ENCODE peak calls at places on chromosomes 2 and 18, in five cellular contexts. One of them, this sample, is unnamed.

GRCh38 chr2:225400060-225400511 is 576 bp downstream of the NYAP2 start:
- DNase-seq in aorta: no peak
- DNase-seq in uterus: no peak
- DNase-seq in astrocyte: peak; percentile 46
- DNase-seq in mesendoderm: peak; percentile 80
- DNase-seq in this sample: no peak

GRCh38 chr2:170396799-170397459 is 219.0 kb downstream of the MYO3B start:
- DNase-seq in astrocyte: peak; percentile 1
- DNase-seq in mesendoderm: peak; percentile 28
- DNase-seq in aorta: no peak
- DNase-seq in uterus: no peak
- DNase-seq in this sample: no peak

GRCh38 chr2:185318271-185318724 is 420.3 kb upstream of the FSIP2 start:
- DNase-seq in uterus: no peak
- DNase-seq in aorta: no peak
- DNase-seq in mesendoderm: peak; percentile 64
- DNase-seq in astrocyte: no peak
- DNase-seq in this sample: no peak

GRCh38 chr2:183164111-183165015 is 40.1 kb downstream of the NUP35 start:
- DNase-seq in astrocyte: peak; percentile 72
- DNase-seq in mesendoderm: no peak
- DNase-seq in uterus: no peak
- DNase-seq in aorta: no peak
- DNase-seq in this sample: no peak

GRCh38 chr2:171482308-171482707 is 40.0 kb upstream of the CYBRD1 start:
- DNase-seq in aorta: no peak
- DNase-seq in mesendoderm: no peak
- DNase-seq in astrocyte: no peak
- DNase-seq in uterus: no peak
- DNase-seq in this sample: no peak

GRCh38 chr2:178485356-178485755 is 5.1 kb downstream of the PLEKHA3 start:
- DNase-seq in uterus: no peak
- DNase-seq in aorta: no peak
- DNase-seq in mesendoderm: no peak
- DNase-seq in astrocyte: no peak
- DNase-seq in this sample: no peak

GRCh38 chr2:64792995-64793639 is 139.4 kb upstream of the SERTAD2 start:
- DNase-seq in mesendoderm: no peak
- DNase-seq in astrocyte: peak; percentile 44
- DNase-seq in uterus: no peak
- DNase-seq in aorta: no peak
- DNase-seq in this sample: no peak

GRCh38 chr2:111706481-111707001 is 177.5 kb downstream of the ANAPC1 start:
- DNase-seq in mesendoderm: no peak
- DNase-seq in aorta: no peak
- DNase-seq in uterus: no peak
- DNase-seq in astrocyte: no peak
- DNase-seq in this sample: no peak

GRCh38 chr2:224929512-224929911 is 112.8 kb downstream of the DOCK10 start:
- DNase-seq in mesendoderm: no peak
- DNase-seq in astrocyte: no peak
- DNase-seq in uterus: no peak
- DNase-seq in aorta: no peak
- DNase-seq in this sample: no peak

GRCh38 chr2:129376404-129377077 is 602.9 kb upstream of the RAB6C start:
- DNase-seq in mesendoderm: peak; percentile 20
- DNase-seq in uterus: no peak
- DNase-seq in aorta: no peak
- DNase-seq in astrocyte: no peak
- DNase-seq in this sample: no peak

GRCh38 chr18:62744076-62744705 is 28.9 kb downstream of the PHLPP1 start:
- DNase-seq in astrocyte: no peak
- DNase-seq in uterus: no peak
- DNase-seq in mesendoderm: no peak
- DNase-seq in aorta: no peak
- DNase-seq in this sample: no peak

GRCh38 chr2:54658548-54659207 is 64.8 kb upstream of the EML6 start:
- DNase-seq in mesendoderm: no peak
- DNase-seq in uterus: no peak
- DNase-seq in astrocyte: peak; percentile 75
- DNase-seq in aorta: no peak
- DNase-seq in this sample: no peak

GRCh38 chr2:219344756-219345458 is 12.4 kb upstream of the RESP18 start:
- DNase-seq in uterus: no peak
- DNase-seq in mesendoderm: no peak
- DNase-seq in astrocyte: peak; percentile 27
- DNase-seq in aorta: no peak
- DNase-seq in this sample: no peak

GRCh38 chr18:62596145-62597005 is 73.5 kb downstream of the ZCCHC2 start:
- DNase-seq in mesendoderm: no peak
- DNase-seq in astrocyte: peak; percentile 10
- DNase-seq in uterus: no peak
- DNase-seq in aorta: no peak
- DNase-seq in this sample: no peak

GRCh38 chr2:71833855-71834554 is 313.7 kb downstream of the CYP26B1 start:
- DNase-seq in astrocyte: no peak
- DNase-seq in mesendoderm: no peak
- DNase-seq in uterus: peak; percentile 33
- DNase-seq in aorta: no peak
- DNase-seq in this sample: no peak

GRCh38 chr2:224410946-224411561 is 9.1 kb upstream of the FAM124B start:
- DNase-seq in astrocyte: peak; percentile 48
- DNase-seq in aorta: no peak
- DNase-seq in uterus: no peak
- DNase-seq in mesendoderm: no peak
- DNase-seq in this sample: no peak

GRCh38 chr2:8219631-8220393 is 462.0 kb upstream of the ID2 start:
- DNase-seq in mesendoderm: no peak
- DNase-seq in uterus: no peak
- DNase-seq in astrocyte: no peak
- DNase-seq in aorta: peak; percentile 93
- DNase-seq in this sample: no peak

GRCh38 chr18:21656402-21656801 is 44.3 kb downstream of the SNRPD1 start:
- DNase-seq in mesendoderm: no peak
- DNase-seq in aorta: no peak
- DNase-seq in uterus: no peak
- DNase-seq in astrocyte: peak; percentile 56
- DNase-seq in this sample: no peak

GRCh38 chr18:31679133-31679731 is 5.1 kb downstream of the B4GALT6 start:
- DNase-seq in astrocyte: peak; percentile 85
- DNase-seq in aorta: no peak
- DNase-seq in mesendoderm: no peak
- DNase-seq in uterus: no peak
- DNase-seq in this sample: no peak

GRCh38 chr2:113184531-113185230 is 10.9 kb downstream of the PSD4 start:
- DNase-seq in astrocyte: no peak
- DNase-seq in aorta: peak; percentile 56
- DNase-seq in uterus: no peak
- DNase-seq in mesendoderm: no peak
- DNase-seq in this sample: no peak

GRCh38 chr2:72131916-72132841 is 15.5 kb downstream of the CYP26B1 start:
- DNase-seq in aorta: peak; percentile 64
- DNase-seq in astrocyte: no peak
- DNase-seq in uterus: peak; percentile 9
- DNase-seq in mesendoderm: no peak
- DNase-seq in this sample: peak; percentile 62

GRCh38 chr2:108401800-108402199 is 24.0 kb downstream of the SULT1C4 start:
- DNase-seq in astrocyte: no peak
- DNase-seq in aorta: no peak
- DNase-seq in uterus: no peak
- DNase-seq in mesendoderm: no peak
- DNase-seq in this sample: no peak

GRCh38 chr2:26706093-26706492 is 13.6 kb downstream of the KCNK3 start:
- DNase-seq in astrocyte: no peak
- DNase-seq in aorta: no peak
- DNase-seq in mesendoderm: no peak
- DNase-seq in uterus: no peak
- DNase-seq in this sample: no peak

GRCh38 chr2:86225581-86225980 is 26.3 kb downstream of the MRPL35 start:
- DNase-seq in aorta: peak; percentile 93
- DNase-seq in uterus: peak; percentile 71
- DNase-seq in astrocyte: no peak
- DNase-seq in mesendoderm: no peak
- DNase-seq in this sample: no peak

GRCh38 chr2:33289961-33290360 is 186.5 kb upstream of the RASGRP3 start:
- DNase-seq in mesendoderm: no peak
- DNase-seq in uterus: no peak
- DNase-seq in astrocyte: peak; percentile 25
- DNase-seq in aorta: no peak
- DNase-seq in this sample: no peak

GRCh38 chr18:76450912-76451421 is 44.1 kb downstream of the ZNF516 start:
- DNase-seq in uterus: no peak
- DNase-seq in aorta: no peak
- DNase-seq in astrocyte: peak; percentile 70
- DNase-seq in mesendoderm: peak; percentile 65
- DNase-seq in this sample: peak; percentile 77

GRCh38 chr2:53403836-53404413 is 363.7 kb upstream of the CHAC2 start:
- DNase-seq in mesendoderm: no peak
- DNase-seq in aorta: no peak
- DNase-seq in astrocyte: peak; percentile 77
- DNase-seq in uterus: no peak
- DNase-seq in this sample: no peak

GRCh38 chr2:191739194-191739593 is 61.3 kb downstream of the NABP1 start:
- DNase-seq in mesendoderm: peak; percentile 18
- DNase-seq in astrocyte: no peak
- DNase-seq in aorta: no peak
- DNase-seq in uterus: no peak
- DNase-seq in this sample: no peak

GRCh38 chr2:210363261-210363660 is 48.3 kb upstream of the MYL1 start:
- DNase-seq in aorta: no peak
- DNase-seq in mesendoderm: peak; percentile 80
- DNase-seq in astrocyte: no peak
- DNase-seq in uterus: no peak
- DNase-seq in this sample: no peak

GRCh38 chr18:70450658-70451253 is 161.9 kb downstream of the SOCS6 start:
- DNase-seq in astrocyte: no peak
- DNase-seq in aorta: no peak
- DNase-seq in mesendoderm: no peak
- DNase-seq in uterus: no peak
- DNase-seq in this sample: no peak

GRCh38 chr2:145775591-145775990 is 1255.7 kb upstream of the ZEB2 start:
- DNase-seq in mesendoderm: no peak
- DNase-seq in uterus: no peak
- DNase-seq in astrocyte: no peak
- DNase-seq in aorta: no peak
- DNase-seq in this sample: no peak

GRCh38 chr2:41966920-41967319 is 80.9 kb upstream of the PKDCC start:
- DNase-seq in astrocyte: no peak
- DNase-seq in uterus: peak; percentile 32
- DNase-seq in aorta: peak; percentile 79
- DNase-seq in mesendoderm: no peak
- DNase-seq in this sample: no peak

DNA sequence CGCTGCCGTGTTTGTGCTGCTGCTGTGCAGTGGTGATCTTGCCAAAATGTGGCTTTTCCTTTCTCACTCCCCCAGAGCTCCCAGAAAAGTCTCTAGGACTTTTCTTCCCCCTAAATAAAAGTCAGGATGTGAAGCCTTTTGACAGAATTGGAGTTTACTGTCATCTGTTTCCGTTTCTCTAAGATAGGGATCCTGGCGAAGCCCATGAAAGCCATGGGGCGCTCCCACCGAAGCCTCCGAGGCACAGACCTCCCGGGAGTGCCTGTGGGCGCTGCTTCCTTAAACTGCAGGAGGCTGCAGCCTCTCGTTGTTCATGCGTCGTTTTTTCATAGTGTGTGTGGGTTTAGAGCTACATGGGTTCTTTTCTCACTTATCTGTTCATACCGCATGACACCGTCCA is 56.8 kb downstream of the ASAP2 start:
- DNase-seq in mesendoderm: no peak
- DNase-seq in astrocyte: no peak
- DNase-seq in uterus: no peak
- DNase-seq in aorta: no peak
- DNase-seq in this sample: peak; percentile 68
- H3K4me1 ChIP-seq in mesendoderm: no peaks in the 10 kb centered on the region
- H3K4me1 ChIP-seq in astrocyte: peaks cover 34% of the 10 kb centered on the region
- H3K4me1 ChIP-seq in uterus: peaks cover 4% of the 10 kb centered on the region
- H3K4me1 ChIP-seq in aorta: peaks cover 4% of the 10 kb centered on the region
- H3K4me1 ChIP-seq in this sample: peaks cover 54% of the 10 kb centered on the region

DNA sequence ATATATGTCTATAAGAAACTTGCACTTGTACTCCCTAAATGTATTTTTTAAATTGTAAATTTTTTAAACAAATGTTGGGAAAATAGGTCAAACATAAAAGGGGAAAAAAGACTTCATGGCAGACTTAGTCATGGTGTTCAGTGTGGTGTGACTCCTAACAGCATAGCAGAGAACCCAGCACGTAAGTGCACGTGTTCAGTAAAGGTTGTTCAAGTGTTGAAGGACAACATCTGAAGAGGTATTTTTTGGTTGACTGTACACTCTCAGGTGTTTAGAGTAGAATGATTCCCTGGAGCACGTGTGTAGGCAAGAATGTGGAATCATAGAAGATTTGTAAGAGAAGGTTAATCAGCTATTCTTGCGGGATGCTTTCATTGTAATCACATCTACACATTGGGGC is 106.7 kb downstream of the CRIM1 start:
- DNase-seq in astrocyte: no peak
- DNase-seq in aorta: no peak
- DNase-seq in mesendoderm: no peak
- DNase-seq in uterus: no peak
- DNase-seq in this sample: no peak
- H3K4me1 ChIP-seq in astrocyte: peaks cover 40% of the 10 kb centered on the region
- H3K4me1 ChIP-seq in aorta: peaks cover 7% of the 10 kb centered on the region
- H3K4me1 ChIP-seq in mesendoderm: peaks cover 15% of the 10 kb centered on the region
- H3K4me1 ChIP-seq in uterus: no peaks in the 10 kb centered on the region
- H3K4me1 ChIP-seq in this sample: peaks cover 38% of the 10 kb centered on the region

GRCh38 chr18:12579775-12580174 is 78.1 kb downstream of the SPIRE1 start:
- DNase-seq in astrocyte: no peak
- DNase-seq in aorta: no peak
- DNase-seq in mesendoderm: no peak
- DNase-seq in uterus: no peak
- DNase-seq in this sample: no peak
- H3K4me1 ChIP-seq in astrocyte: no peaks in the 10 kb centered on the region
- H3K4me1 ChIP-seq in aorta: no peaks in the 10 kb centered on the region
- H3K4me1 ChIP-seq in mesendoderm: no peaks in the 10 kb centered on the region
- H3K4me1 ChIP-seq in uterus: no peaks in the 10 kb centered on the region
- H3K4me1 ChIP-seq in this sample: no peaks in the 10 kb centered on the region

DNA sequence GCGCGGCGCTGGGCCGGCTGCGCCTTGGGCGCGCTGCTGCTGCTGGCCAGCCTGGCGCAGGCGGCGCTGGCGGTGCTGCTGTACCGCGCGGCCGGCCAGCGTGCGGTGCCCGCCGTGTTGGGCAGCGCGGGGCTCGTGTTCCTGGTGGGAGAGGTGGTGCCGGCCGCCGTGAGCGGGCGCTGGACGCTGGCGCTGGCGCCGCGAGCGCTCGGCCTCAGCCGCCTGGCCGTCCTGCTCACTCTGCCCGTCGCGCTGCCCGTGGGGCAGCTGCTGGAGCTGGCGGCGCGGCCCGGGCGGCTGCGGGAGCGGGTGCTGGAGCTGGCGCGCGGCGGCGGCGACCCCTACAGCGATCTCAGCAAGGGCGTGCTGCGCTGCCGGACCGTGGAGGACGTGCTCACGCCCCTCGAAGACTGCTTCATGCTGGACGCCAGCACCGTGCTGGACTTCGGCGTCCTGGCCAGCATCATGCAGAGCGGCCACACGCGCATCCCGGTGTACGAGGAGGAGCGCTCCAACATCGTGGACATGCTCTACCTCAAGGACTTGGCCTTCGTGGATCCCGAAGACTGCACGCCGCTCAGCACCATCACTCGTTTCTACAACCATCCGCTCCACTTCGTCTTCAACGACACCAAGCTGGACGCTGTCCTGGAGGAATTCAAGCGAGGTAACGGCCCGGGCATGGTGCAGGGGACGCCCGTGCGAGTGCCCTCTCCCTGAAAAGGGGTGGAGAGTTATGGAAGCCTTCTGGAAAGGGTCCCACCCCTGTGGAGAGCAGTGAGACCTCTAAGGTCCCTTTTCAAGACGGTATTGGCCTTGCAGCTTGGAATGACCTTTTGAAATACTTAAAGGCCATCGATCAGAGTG is 1.0 kb downstream of the CNNM3 start:
- DNase-seq in mesendoderm: no peak
- DNase-seq in aorta: peak; percentile 77
- DNase-seq in astrocyte: peak; percentile 24
- DNase-seq in uterus: no peak
- DNase-seq in this sample: no peak
- H3K4me1 ChIP-seq in mesendoderm: peaks cover 10% of the 10 kb centered on the region
- H3K4me1 ChIP-seq in aorta: no peaks in the 10 kb centered on the region
- H3K4me1 ChIP-seq in astrocyte: peaks cover 12% of the 10 kb centered on the region
- H3K4me1 ChIP-seq in uterus: peaks cover 10% of the 10 kb centered on the region
- H3K4me1 ChIP-seq in this sample: peaks cover 48% of the 10 kb centered on the region

This sample was measured in upper lobe of right lung.